ENCODE peak calls at places on chromosomes 2 and 18, in four cellular contexts. One of them, this sample, is unnamed.

GRCh38 chr2:102522890-102523289 is 49.9 kb downstream of the SLC9A4 start:
- DNase-seq in HCT116: no peak
- DNase-seq in K562: no peak
- DNase-seq in H1: no peak
- DNase-seq in this sample: no peak

GRCh38 chr2:154740360-154740759 is 41.9 kb downstream of the KCNJ3 start:
- DNase-seq in K562: no peak
- DNase-seq in HCT116: no peak
- DNase-seq in H1: no peak
- DNase-seq in this sample: no peak

GRCh38 chr2:21099281-21099907 is 24.4 kb upstream of the TDRD15 start:
- DNase-seq in HCT116: no peak
- DNase-seq in H1: no peak
- DNase-seq in K562: no peak
- DNase-seq in this sample: no peak

GRCh38 chr2:5706717-5707455 is 14.7 kb downstream of the SOX11 start:
- DNase-seq in H1: no peak
- DNase-seq in K562: no peak
- DNase-seq in HCT116: no peak
- DNase-seq in this sample: no peak

GRCh38 chr2:110904410-110905148 is 172.2 kb downstream of the ACOXL start:
- DNase-seq in K562: no peak
- DNase-seq in H1: no peak
- DNase-seq in HCT116: no peak
- DNase-seq in this sample: no peak

GRCh38 chr18:12849548-12849947 is 34.5 kb downstream of the PTPN2 start:
- DNase-seq in HCT116: no peak
- DNase-seq in H1: no peak
- DNase-seq in K562: no peak
- DNase-seq in this sample: no peak

GRCh38 chr18:73597832-73598615 is 549.6 kb downstream of the FBXO15 start:
- DNase-seq in H1: no peak
- DNase-seq in K562: no peak
- DNase-seq in HCT116: no peak
- DNase-seq in this sample: no peak

GRCh38 chr18:47970664-47971523 is 40.4 kb upstream of the SMAD2 start:
- DNase-seq in H1: no peak
- DNase-seq in HCT116: no peak
- DNase-seq in K562: no peak
- DNase-seq in this sample: no peak

GRCh38 chr2:194867328-194867727 is 789.7 kb upstream of the SLC39A10 start:
- DNase-seq in HCT116: no peak
- DNase-seq in K562: no peak
- DNase-seq in H1: no peak
- DNase-seq in this sample: no peak

GRCh38 chr2:128360711-128361110 is 42.0 kb upstream of the HS6ST1 start:
- DNase-seq in HCT116: no peak
- DNase-seq in K562: no peak
- DNase-seq in H1: no peak
- DNase-seq in this sample: no peak

GRCh38 chr2:126662623-126663022 is 6.7 kb downstream of the GYPC start:
- DNase-seq in K562: no peak
- DNase-seq in H1: no peak
- DNase-seq in HCT116: no peak
- DNase-seq in this sample: no peak

GRCh38 chr2:24831216-24831615 is 38.0 kb downstream of the CENPO start:
- DNase-seq in H1: no peak
- DNase-seq in K562: no peak
- DNase-seq in HCT116: no peak
- DNase-seq in this sample: no peak

GRCh38 chr2:97951155-97951670 is 44.5 kb downstream of the TMEM131 start:
- DNase-seq in H1: no peak
- DNase-seq in HCT116: no peak
- DNase-seq in K562: no peak
- DNase-seq in this sample: no peak
- TF ChIP-seq EGR1 in H1: no peak
- TF ChIP-seq EGR1 in HCT116: no peak
- TF ChIP-seq EGR1 in K562: no peak
- TF ChIP-seq EGR1 in this sample: no peak

DNA sequence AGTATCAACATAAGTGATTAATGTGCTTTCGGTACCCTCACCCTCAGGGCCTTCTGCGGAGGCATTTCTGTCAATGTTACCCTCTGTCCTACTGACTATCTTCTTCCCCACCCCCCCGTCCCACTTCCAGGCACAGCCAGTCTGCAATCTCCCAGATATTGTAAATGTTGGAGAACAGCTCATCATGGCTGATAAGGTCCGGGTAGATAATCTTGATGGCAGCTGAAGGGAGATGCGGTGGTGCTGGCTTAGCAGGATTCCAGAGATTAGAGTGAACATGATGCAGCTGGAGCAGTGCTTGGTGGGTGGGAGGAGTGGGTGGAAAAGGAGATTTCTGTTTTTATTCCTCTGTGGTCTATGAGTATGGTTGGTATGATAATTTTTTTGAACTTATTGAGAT is 15.5 kb downstream of the GTF2A1L start:
- DNase-seq in HCT116: no peak
- DNase-seq in K562: no peak
- DNase-seq in H1: no peak
- DNase-seq in this sample: no peak
- TF ChIP-seq EGR1 in HCT116: no peak
- TF ChIP-seq EGR1 in K562: peak; percentile 88
- TF ChIP-seq EGR1 in H1: no peak
- TF ChIP-seq EGR1 in this sample: no peak

DNA sequence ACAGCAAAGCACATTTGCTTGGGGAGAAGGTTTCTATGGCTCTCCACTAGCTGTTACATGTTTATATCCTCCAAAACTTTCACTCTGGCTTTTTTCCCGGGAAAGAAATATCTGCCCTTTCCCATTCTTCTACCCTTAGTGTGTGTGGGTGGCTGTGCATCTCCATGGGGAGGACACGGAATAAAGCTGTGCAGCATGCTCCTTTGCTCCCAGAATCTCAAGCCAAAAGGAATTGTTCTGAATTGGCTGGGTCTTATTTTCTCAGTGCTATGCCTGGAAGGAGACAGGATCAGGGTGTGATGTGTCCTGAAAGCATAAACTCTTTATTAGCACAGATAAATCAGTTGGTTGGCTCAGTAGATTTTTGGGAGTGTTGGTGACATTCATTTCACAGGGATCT is 63.0 kb downstream of the PARD3B start:
- DNase-seq in H1: no peak
- DNase-seq in K562: no peak
- DNase-seq in HCT116: no peak
- DNase-seq in this sample: no peak
- TF ChIP-seq EGR1 in H1: no peak
- TF ChIP-seq EGR1 in K562: no peak
- TF ChIP-seq EGR1 in HCT116: no peak
- TF ChIP-seq EGR1 in this sample: no peak

DNA sequence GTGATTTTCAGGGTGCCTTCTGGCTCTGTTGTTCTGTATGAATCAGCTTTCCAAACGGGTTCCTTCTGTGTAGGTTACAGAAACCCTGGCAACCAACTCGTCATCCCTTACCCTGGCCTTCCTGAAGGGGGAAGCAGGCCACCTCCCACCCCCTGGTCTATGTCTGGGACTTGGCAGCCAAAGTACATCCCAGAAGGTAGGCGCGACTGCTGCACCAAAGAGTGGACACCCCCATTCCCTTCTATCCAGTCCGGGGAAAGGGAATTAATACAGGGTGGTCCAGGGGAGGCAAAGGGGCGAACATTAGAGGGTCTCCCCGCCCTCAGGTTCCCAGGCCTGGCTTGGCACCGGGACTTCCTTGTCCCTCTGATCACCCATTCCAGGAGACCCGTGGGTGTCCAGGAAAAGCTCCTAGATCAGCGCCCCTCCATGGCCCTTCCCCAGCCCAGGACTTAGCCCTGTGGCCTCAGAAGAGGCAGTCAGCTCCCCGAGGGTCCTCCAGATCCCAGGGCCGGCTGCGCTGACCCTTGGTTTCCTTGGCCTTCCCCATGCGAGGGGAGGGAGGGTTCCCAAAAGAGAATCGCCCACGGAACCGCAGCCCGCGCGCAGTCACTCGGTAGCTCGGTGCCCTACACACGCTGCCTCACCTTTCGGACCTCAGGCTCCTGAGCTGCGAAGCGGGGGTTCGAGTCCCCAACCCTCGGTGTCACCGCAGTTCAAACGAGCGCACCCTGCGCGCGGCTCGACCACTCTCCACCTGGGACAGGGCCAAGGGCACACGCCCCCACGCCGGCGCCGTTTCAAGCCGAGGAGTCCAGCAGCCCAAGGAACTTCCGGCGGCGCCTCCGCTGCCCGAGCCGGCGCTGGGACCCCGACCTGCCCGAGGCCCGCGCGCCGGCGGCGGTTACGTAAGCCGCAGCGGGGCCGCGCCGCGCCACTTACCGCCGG is at the start of gene PER2:
- DNase-seq in HCT116: peak; percentile 43
- DNase-seq in H1: no peak
- DNase-seq in K562: peak; percentile 40
- DNase-seq in this sample: no peak
- TF ChIP-seq EGR1 in HCT116: no peak
- TF ChIP-seq EGR1 in H1: no peak
- TF ChIP-seq EGR1 in K562: no peak
- TF ChIP-seq EGR1 in this sample: no peak

DNA sequence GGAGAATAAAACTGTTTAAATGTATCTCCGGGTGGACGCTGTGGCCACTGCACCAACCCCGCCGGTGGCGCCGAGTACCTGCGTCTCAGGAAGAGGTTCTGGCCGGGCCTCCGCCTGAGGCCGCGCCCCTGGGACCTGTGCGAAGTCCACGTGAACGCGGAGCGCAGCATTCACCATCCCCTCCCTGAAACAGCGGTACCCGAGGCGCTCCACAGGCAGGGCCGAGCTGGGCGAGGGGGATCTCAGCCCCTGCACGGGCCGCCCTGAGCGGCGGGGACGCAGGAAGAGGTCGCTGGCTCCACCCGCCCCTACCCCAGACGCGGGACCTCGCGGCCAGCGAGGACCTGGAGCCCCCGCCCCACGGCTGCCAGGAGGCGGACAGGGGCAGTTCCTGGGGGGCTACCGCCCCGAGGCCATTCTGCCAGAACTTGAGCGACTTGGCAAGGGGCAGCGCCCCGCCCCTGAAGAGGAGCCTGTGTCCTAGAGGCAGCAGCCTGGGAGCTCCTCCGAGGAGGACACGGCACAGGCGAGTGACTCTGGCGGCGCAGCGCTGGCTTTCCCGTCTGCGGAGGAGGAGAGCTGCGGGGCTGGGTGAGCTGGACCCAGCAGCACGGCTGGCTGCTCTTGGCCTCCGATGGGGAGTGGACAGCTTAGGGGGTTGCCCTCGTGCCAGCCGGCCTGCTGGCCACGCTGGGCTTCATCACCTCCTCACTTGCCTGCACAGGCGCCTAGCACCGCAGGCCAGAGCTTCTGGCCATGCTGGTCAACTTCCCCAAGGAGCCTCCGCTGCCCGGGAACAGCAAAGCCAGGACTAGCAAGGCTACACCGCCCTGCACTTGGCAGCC is 9.7 kb upstream of the TEKT4 start:
- DNase-seq in HCT116: no peak
- DNase-seq in K562: no peak
- DNase-seq in H1: peak; percentile 73
- DNase-seq in this sample: no peak
- TF ChIP-seq EGR1 in HCT116: no peak
- TF ChIP-seq EGR1 in K562: no peak
- TF ChIP-seq EGR1 in H1: no peak
- TF ChIP-seq EGR1 in this sample: no peak

DNA sequence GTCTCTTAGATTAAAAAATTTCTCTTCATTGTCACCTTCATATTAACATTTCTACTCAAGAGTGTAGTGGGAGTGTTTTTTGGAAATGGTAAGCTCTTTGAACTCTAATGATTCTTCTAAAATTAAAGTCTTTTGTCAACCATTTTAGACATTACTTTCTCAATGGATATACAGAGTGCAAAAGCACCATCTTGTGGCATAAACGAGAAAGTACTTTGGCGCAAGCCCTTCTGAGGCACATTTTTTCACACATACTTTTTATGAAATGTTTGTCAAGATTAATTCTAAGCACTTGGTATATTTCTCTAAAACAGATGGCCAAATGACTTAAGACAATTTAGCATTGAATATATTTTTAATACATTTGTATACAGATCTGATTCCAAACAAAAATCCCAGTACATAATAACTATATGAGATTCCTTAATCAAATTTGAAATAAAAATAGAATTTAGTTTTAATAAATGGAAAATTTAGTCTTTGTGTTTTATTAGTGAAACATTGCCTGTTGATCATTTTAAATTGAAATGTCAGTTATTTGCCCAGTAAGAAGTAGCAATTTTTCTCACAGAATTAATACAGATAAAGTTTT is 63.3 kb upstream of the GALNT5 start:
- DNase-seq in HCT116: peak; percentile 49
- DNase-seq in K562: peak; percentile 40
- DNase-seq in H1: no peak
- DNase-seq in this sample: no peak
- TF ChIP-seq EGR1 in HCT116: no peak
- TF ChIP-seq EGR1 in K562: no peak
- TF ChIP-seq EGR1 in H1: no peak
- TF ChIP-seq EGR1 in this sample: no peak

This sample was measured in GM12878.